ENCODE peak calls at places on chromosomes 11 and 22, in six cellular contexts. V is PC-3, Z is H9, D is HFFc6, N is WTC11, M is RWPE2. T is an unnamed sample.

GRCh38 chr22:22918297-22918965 is 30.8 kb downstream of the IGLL5 start:
- DNase-seq in V (no peak), Z (no peak), D (no peak), N (no peak), M (no peak), T (no peak)

GRCh38 chr11:112797072-112797471 is 164.1 kb upstream of the NCAM1 start:
- DNase-seq in V (no peak), Z (peak), D (no peak), N (peak), M (no peak), T (no peak)

GRCh38 chr22:30160926-30161546 is 80.8 kb downstream of the HORMAD2 start:
- DNase-seq in V (no peak), Z (no peak), D (no peak), N (no peak), M (no peak), T (no peak)

GRCh38 chr11:130431337-130431773 is 2.9 kb upstream of the ADAMTS8 start:
- DNase-seq in V (peak), Z (peak), D (peak), N (peak), M (no peak), T (peak)

GRCh38 chr11:10696797-10697620 is 3.5 kb upstream of the IRAG1 start:
- DNase-seq in V (no peak), Z (no peak), D (no peak), N (no peak), M (no peak), T (no peak)

GRCh38 chr22:35860837-35861236 is 143.2 kb downstream of the APOL5 start:
- DNase-seq in V (no peak), Z (no peak), D (no peak), N (no peak), M (no peak), T (no peak)

GRCh38 chr11:125505518-125505917 is 9.5 kb upstream of the FEZ1 start:
- DNase-seq in V (no peak), Z (no peak), D (no peak), N (no peak), M (no peak), T (no peak)

GRCh38 chr11:110991621-110992355 is 253.7 kb upstream of the POU2AF2 start:
- DNase-seq in V (no peak), Z (no peak), D (no peak), N (no peak), M (no peak), T (no peak)

GRCh38 chr22:19779011-19779421 is 18.4 kb downstream of the TBX1 start:
- DNase-seq in V (no peak), Z (no peak), D (no peak), N (peak), M (peak), T (no peak)

GRCh38 chr22:44209343-44209742 is 28.6 kb downstream of the PARVG start:
- DNase-seq in V (no peak), Z (no peak), D (no peak), N (no peak), M (no peak), T (no peak)

GRCh38 chr11:118771481-118772278 is 19.3 kb downstream of the DDX6 start:
- DNase-seq in V (no peak), Z (no peak), D (no peak), N (no peak), M (no peak), T (no peak)

GRCh38 chr11:62142043-62142375 is 18.2 kb downstream of the INCENP start:
- DNase-seq in V (no peak), Z (no peak), D (no peak), N (no peak), M (no peak), T (no peak)

GRCh38 chr11:93236741-93237675 is 39.2 kb upstream of the SLC36A4 start:
- DNase-seq in V (peak), Z (peak), D (peak), N (no peak), M (no peak), T (peak)

GRCh38 chr11:1982908-1983600 is 14.6 kb downstream of the H19 start:
- DNase-seq in V (no peak), Z (no peak), D (no peak), N (no peak), M (no peak), T (no peak)

GRCh38 chr11:131217313-131218297 is 152.8 kb upstream of the NTM start:
- DNase-seq in V (peak), Z (no peak), D (peak), N (no peak), M (no peak), T (no peak)

GRCh38 chr11:134224710-134225662 is 515 bp downstream of the VPS26B start:
- DNase-seq in V (peak), Z (peak), D (peak), N (peak), M (no peak), T (peak)

GRCh38 chr11:116400081-116400480 is 372.7 kb downstream of the BUD13 start:
- DNase-seq in V (no peak), Z (no peak), D (no peak), N (no peak), M (no peak), T (no peak)

GRCh38 chr22:29016067-29016938 is 45.3 kb downstream of the C22orf31 start:
- DNase-seq in V (no peak), Z (no peak), D (no peak), N (no peak), M (no peak), T (no peak)

GRCh38 chr22:41234815-41235687 is 5.7 kb downstream of the CHADL start:
- DNase-seq in V (no peak), Z (no peak), D (no peak), N (no peak), M (no peak), T (no peak)

GRCh38 chr11:44926036-44926435 is 24.6 kb downstream of the TP53I11 start:
- DNase-seq in V (no peak), Z (no peak), D (no peak), N (no peak), M (no peak), T (no peak)

GRCh38 chr22:17398159-17398558 is 28.9 kb downstream of the CECR2 start:
- DNase-seq in V (no peak), Z (no peak), D (no peak), N (no peak), M (no peak), T (no peak)

GRCh38 chr22:38205261-38206128 is 3.7 kb downstream of the MAFF start:
- DNase-seq in V (no peak), Z (peak), D (peak), N (no peak), M (no peak), T (no peak)

GRCh38 chr11:110832080-110832479 is 119.8 kb upstream of the ARHGAP20 start:
- DNase-seq in V (no peak), Z (no peak), D (no peak), N (no peak), M (no peak), T (no peak)

GRCh38 chr11:45918331-45918941 is 759 bp upstream of the PEX16 start:
- DNase-seq in V (peak), Z (peak), D (peak), N (peak), M (peak), T (peak)

GRCh38 chr22:28628766-28629165 is 50.9 kb downstream of the TTC28 start:
- DNase-seq in V (no peak), Z (no peak), D (no peak), N (no peak), M (no peak), T (no peak)

GRCh38 chr11:6505577-6506240 is 8.6 kb downstream of the DNHD1 start:
- DNase-seq in V (peak), Z (no peak), D (peak), N (no peak), M (no peak), T (no peak)

GRCh38 chr11:63769044-63769718 is 606 bp upstream of the ZFTA start:
- DNase-seq in V (peak), Z (no peak), D (no peak), N (peak), M (peak), T (peak)

GRCh38 chr22:22771696-22772377 is 115.8 kb upstream of the IGLL5 start:
- DNase-seq in V (no peak), Z (no peak), D (no peak), N (no peak), M (no peak), T (no peak)

GRCh38 chr11:29251738-29252137 is 765.1 kb downstream of the KCNA4 start:
- DNase-seq in V (no peak), Z (no peak), D (no peak), N (no peak), M (no peak), T (no peak)

GRCh38 chr11:126570489-126570888 is 215.0 kb downstream of the ST3GAL4 start:
- DNase-seq in V (peak), Z (no peak), D (no peak), N (no peak), M (no peak), T (no peak)

GRCh38 chr11:21556936-21557335 is 635.9 kb upstream of the ANO5 start:
- DNase-seq in V (no peak), Z (no peak), D (no peak), N (no peak), M (no peak), T (no peak)

GRCh38 chr22:42939941-42940653 is 74.9 kb downstream of the PACSIN2 start:
- DNase-seq in V (peak), Z (no peak), D (peak), N (no peak), M (no peak), T (no peak)

GRCh38 chr11:119370486-119371046 is 10.9 kb downstream of the USP2 start:
- DNase-seq in V (no peak), Z (peak), D (no peak), N (no peak), M (no peak), T (no peak)

GRCh38 chr11:126282361-126282741 is 542 bp upstream of the TIRAP start:
- DNase-seq in V (peak), Z (peak), D (peak), N (peak), M (no peak), T (peak)

GRCh38 chr11:43992834-43993637 is 50.6 kb downstream of the C11orf96 start:
- DNase-seq in V (no peak), Z (no peak), D (no peak), N (no peak), M (no peak), T (no peak)

GRCh38 chr11:70522613-70523311 is 124.4 kb downstream of the CTTN start:
- DNase-seq in V (no peak), Z (peak), D (no peak), N (no peak), M (peak), T (peak)

GRCh38 chr11:119015054-119015611 is 3.0 kb downstream of the RPS25 start:
- DNase-seq in V (peak), Z (no peak), D (no peak), N (no peak), M (no peak), T (no peak)

GRCh38 chr22:35842954-35843353 is 125.3 kb downstream of the APOL5 start:
- DNase-seq in V (peak), Z (peak), D (peak), N (peak), M (no peak), T (peak)

GRCh38 chr11:26618441-26618840 is 46.4 kb upstream of the MUC15 start:
- DNase-seq in V (no peak), Z (no peak), D (no peak), N (no peak), M (no peak), T (no peak)

GRCh38 chr11:68076371-68077042 is 37.7 kb downstream of the TCIRG1 start:
- DNase-seq in V (no peak), Z (no peak), D (no peak), N (no peak), M (no peak), T (no peak)
- TF ChIP-seq CTCF in V (peak), Z (no peak), D (peak), N (no peak), M (no peak), T (no peak)

GRCh38 chr22:39317084-39317755 is 2.2 kb downstream of the RPL3 start:
- DNase-seq in V (peak), Z (peak), D (no peak), N (no peak), M (no peak), T (no peak)

GRCh38 chr22:39318507-39319283 is 728 bp downstream of the RPL3 start:
- DNase-seq in V (no peak), Z (no peak), D (no peak), N (no peak), M (no peak), T (no peak)

GRCh38 chr22:39317756-39318506 is 1.5 kb downstream of the RPL3 start:
- DNase-seq in V (no peak), Z (no peak), D (peak), N (no peak), M (no peak), T (no peak)

GRCh38 chr22:39316440-39317083 is 2.9 kb downstream of the RPL3 start:
- DNase-seq in V (peak), Z (peak), D (peak), N (peak), M (peak), T (peak)

GRCh38 chr22:39319284-39320170 is at the start of gene RPL3:
- DNase-seq in V (peak), Z (peak), D (peak), N (peak), M (peak), T (peak)
- TF ChIP-seq CTCF in V (no peak), Z (no peak), D (peak), N (no peak), M (no peak), T (no peak)

GRCh38 chr11:25272214-25272613 is 775.4 kb downstream of the LUZP2 start:
- DNase-seq in V (no peak), Z (no peak), D (no peak), N (no peak), M (no peak), T (no peak)
- TF ChIP-seq CTCF in V (no peak), Z (no peak), D (peak), N (no peak), M (no peak), T (peak)

DNA sequence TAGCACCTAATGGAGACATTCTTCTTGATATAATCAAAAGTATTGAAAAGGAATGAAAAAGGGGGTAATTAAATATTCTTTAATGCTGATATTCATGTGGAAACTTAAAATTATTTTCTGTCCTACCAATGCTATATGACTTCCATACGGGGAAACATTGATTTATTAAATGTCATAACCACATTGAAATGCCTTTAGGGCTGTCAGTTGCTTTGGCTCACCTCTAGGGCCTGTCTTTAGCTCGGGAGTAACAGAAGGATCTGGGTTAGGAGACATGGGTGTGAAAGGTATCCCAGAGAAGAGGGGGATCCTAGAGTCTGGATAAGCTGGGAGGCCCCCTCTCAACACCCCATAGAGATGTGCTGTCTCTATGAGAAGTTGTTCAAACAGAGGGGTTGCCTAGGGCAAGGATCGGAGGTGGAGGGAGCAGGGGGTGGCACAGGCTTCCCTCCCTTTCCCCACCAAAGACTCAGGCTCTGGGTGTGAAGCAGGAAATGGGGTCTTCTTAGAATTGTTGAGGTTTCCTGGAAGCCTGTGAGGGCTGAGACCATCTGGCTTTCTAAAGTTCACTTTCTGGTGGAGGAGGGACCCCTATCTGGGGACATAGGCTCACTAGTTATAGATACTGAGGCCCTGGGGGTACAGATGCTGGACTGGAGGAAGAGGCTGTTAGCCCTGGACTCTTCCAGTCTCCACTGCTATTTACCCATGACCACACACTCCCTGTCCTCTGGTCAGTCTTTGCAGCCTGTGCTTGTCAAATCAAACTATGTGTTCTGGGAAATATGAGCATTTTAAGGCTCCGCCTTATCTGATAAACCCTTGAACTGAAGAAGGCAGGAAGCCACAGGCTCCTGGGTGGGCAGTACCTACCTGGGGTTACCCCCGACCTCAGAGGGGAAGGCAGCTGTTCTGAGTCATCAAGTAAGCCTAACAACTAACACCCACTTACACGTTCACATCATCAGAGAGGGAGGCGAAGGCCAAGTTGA is 55.8 kb upstream of the RRAS2 start:
- DNase-seq in V (no peak), Z (no peak), D (no peak), N (no peak), M (no peak), T (no peak)
- TF ChIP-seq CTCF in V (no peak), Z (peak), D (peak), N (no peak), M (no peak), T (peak)

T was measured in neural crest cell.